ENCODE peak calls at places on chromosome 15, in four cellular contexts. Z is NCI-H1436, J is IMR-90, I is dorsolateral prefrontal cortex. T is an unnamed sample.

GRCh38 chr15:40282144-40282869 is 557 bp downstream of the ANKRD63 start:
- DNase-seq in Z (no peak), I (peak), J (no peak), T (no peak)

GRCh38 chr15:95715919-95716318 is 614.6 kb upstream of the NR2F2 start:
- DNase-seq in Z (no peak), I (no peak), J (no peak), T (no peak)

GRCh38 chr15:81000144-81000625 is 538 bp upstream of the TLNRD1 start:
- DNase-seq in J (no peak), Z (no peak), I (no peak), T (no peak)

GRCh38 chr15:71743861-71744382 is 66.4 kb upstream of the NR2E3 start:
- DNase-seq in I (peak), Z (peak), J (peak), T (no peak)

GRCh38 chr15:83243634-83244033 is 36.0 kb upstream of the HDGFL3 start:
- DNase-seq in I (no peak), J (no peak), Z (no peak), T (no peak)

GRCh38 chr15:71275098-71275497 is 159.8 kb downstream of the THSD4 start:
- DNase-seq in Z (no peak), J (peak), I (no peak), T (no peak)

GRCh38 chr15:33700695-33701303 is 267.5 kb upstream of the CHRM5 start:
- DNase-seq in J (peak), Z (peak), I (peak), T (peak)

GRCh38 chr15:48604567-48604966 is 40.9 kb downstream of the FBN1 start:
- DNase-seq in Z (no peak), J (peak), I (no peak), T (no peak)

GRCh38 chr15:68576253-68577236 is 2.2 kb upstream of the CORO2B start:
- DNase-seq in J (no peak), Z (no peak), I (peak), T (no peak)

GRCh38 chr15:41917767-41918430 is 24.0 kb upstream of the SPTBN5 start:
- DNase-seq in J (peak), Z (no peak), I (no peak), T (no peak)

GRCh38 chr15:92667291-92667904 is 11.8 kb upstream of the FAM174B start:
- DNase-seq in J (no peak), Z (no peak), I (no peak), T (no peak)

GRCh38 chr15:93152951-93153350 is 63.9 kb upstream of the RGMA start:
- DNase-seq in I (peak), Z (no peak), J (no peak), T (peak)

GRCh38 chr15:62165029-62165792 is at the start of gene C2CD4B:
- DNase-seq in I (no peak), Z (no peak), J (no peak), T (no peak)

GRCh38 chr15:41933771-41934170 is 38.6 kb downstream of the EHD4 start:
- DNase-seq in Z (no peak), I (no peak), J (peak), T (no peak)

GRCh38 chr15:81304226-81304625 is 19.7 kb downstream of the STARD5 start:
- DNase-seq in Z (no peak), I (no peak), J (peak), T (peak)

GRCh38 chr15:34217587-34218225 is 7.1 kb upstream of the EMC4 start:
- DNase-seq in J (peak), I (no peak), Z (no peak), T (no peak)